ENCODE peak calls at places on chromosomes 4 and X, in eight cellular contexts. J, S, N, C, L, M, W and X are unnamed samples.
A peak's percentile ranks its signal among the peaks of the same experiment; 100 is the strongest.

GRCh38 chr4:183635737-183636136 is 23.2 kb downstream of the RWDD4 start:
- DNase-seq in N (no peak), L (peak; percentile 36), W (no peak), J (no peak), S (no peak), M (no peak), C (no peak), X (no peak)

GRCh38 chr4:45939056-45939455 is 184.8 kb downstream of the GABRG1 start:
- DNase-seq in L (no peak), W (no peak), N (no peak), J (no peak), C (no peak), M (no peak), S (no peak), X (no peak)

GRCh38 chr4:144627663-144628076 is 18.3 kb upstream of the HHIP start:
- DNase-seq in S (no peak), N (peak; percentile 73), J (no peak), M (no peak), W (no peak), L (peak; percentile 62), C (no peak), X (no peak)

GRCh38 chrX:155246748-155247147 is 17.5 kb downstream of the RAB39B start:
- DNase-seq in J (no peak), N (peak; percentile 4), L (no peak), S (no peak), W (no peak), C (no peak), M (no peak), X (no peak)

GRCh38 chr4:27005512-27006246 is 145.0 kb downstream of the STIM2 start:
- DNase-seq in M (no peak), S (no peak), W (no peak), L (peak; percentile 74), J (no peak), N (peak; percentile 78), C (no peak), X (no peak)

GRCh38 chrX:103849558-103849957 is 17.5 kb upstream of the RAB9B start:
- DNase-seq in M (no peak), N (no peak), W (no peak), L (no peak), S (no peak), C (no peak), J (no peak), X (no peak)

GRCh38 chrX:148530464-148531077 is 30.2 kb downstream of the AFF2 start:
- DNase-seq in C (no peak), W (no peak), L (peak; percentile 50), N (peak; percentile 33), J (no peak), S (no peak), M (no peak), X (peak; percentile 4)

GRCh38 chrX:73400136-73400748 is 46.6 kb upstream of the CDX4 start:
- DNase-seq in M (no peak), N (no peak), C (no peak), J (no peak), W (no peak), L (no peak), S (no peak), X (no peak)

GRCh38 chr4:106773106-106773905 is 262.8 kb downstream of the DKK2 start:
- DNase-seq in M (no peak), S (no peak), L (peak; percentile 9), W (no peak), N (no peak), J (no peak), C (no peak), X (no peak)

GRCh38 chrX:133151320-133151719 is 54.4 kb upstream of the USP26 start:
- DNase-seq in W (no peak), S (no peak), C (no peak), M (peak; percentile 26), N (no peak), J (no peak), L (no peak), X (no peak)

GRCh38 chrX:40100141-40100536 is 2.4 kb upstream of the BCOR start:
- DNase-seq in L (peak; percentile 66), M (peak; percentile 34), S (no peak), N (no peak), W (no peak), C (peak; percentile 60), J (no peak), X (peak; percentile 64)

GRCh38 chrX:129726307-129727111 is 12.3 kb upstream of the XPNPEP2 start:
- DNase-seq in N (peak; percentile 69), J (peak; percentile 44), S (peak; percentile 86), C (peak; percentile 65), L (peak; percentile 75), W (peak; percentile 70), M (peak; percentile 62), X (peak; percentile 59)

GRCh38 chrX:147565239-147565638 is 346.5 kb upstream of the FMR1 start:
- DNase-seq in N (no peak), J (no peak), L (no peak), C (no peak), W (no peak), M (no peak), S (no peak), X (no peak)

GRCh38 chrX:153578200-153578835 is 20.6 kb downstream of the CCNQ start:
- DNase-seq in N (no peak), C (no peak), M (no peak), L (no peak), J (no peak), W (peak; percentile 64), S (no peak), X (no peak)

DNA sequence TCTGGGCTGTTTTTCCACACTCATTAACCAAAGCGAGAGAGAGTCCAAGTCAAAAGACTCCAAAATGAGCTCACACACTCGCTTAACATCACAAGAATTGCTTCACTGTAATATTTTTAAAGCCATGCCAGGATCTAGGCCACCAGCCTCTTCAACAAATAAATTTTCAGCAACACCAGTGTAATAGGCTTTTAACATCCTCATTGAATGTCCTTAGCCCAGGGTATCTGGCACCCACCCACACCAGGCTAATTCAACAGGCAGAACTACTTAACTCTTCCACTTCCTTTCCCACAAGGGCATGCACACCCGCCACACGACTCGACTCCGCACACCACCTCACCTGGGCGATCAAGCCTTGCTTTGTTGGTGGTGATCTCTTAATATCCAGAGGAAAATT is 34.2 kb downstream of the FAT1 start:
- DNase-seq in J (no peak), S (no peak), M (no peak), L (no peak), C (no peak), W (no peak), N (no peak), X (peak; percentile 75)
- H3K4me1 ChIP-seq in J (peaks cover 8% of the 10 kb centered on the region), S (peaks cover 3% of the 10 kb centered on the region), M (peaks cover 34% of the 10 kb centered on the region), L (peaks cover 21% of the 10 kb centered on the region), C (peaks cover 68% of the 10 kb centered on the region), W (peaks cover 3% of the 10 kb centered on the region), N (peaks cover 27% of the 10 kb centered on the region), X (peaks cover 48% of the 10 kb centered on the region)

GRCh38 chr4:2482693-2483092 is 13.8 kb downstream of the RNF4 start:
- DNase-seq in S (peak; percentile 51), M (no peak), L (peak; percentile 82), N (peak; percentile 35), J (no peak), C (no peak), W (no peak), X (peak; percentile 69)
- H3K4me1 ChIP-seq in S (peaks cover 5% of the 10 kb centered on the region), M (peaks cover 81% of the 10 kb centered on the region), L (peaks cover 10% of the 10 kb centered on the region), N (peaks cover 3% of the 10 kb centered on the region), J (peaks cover 17% of the 10 kb centered on the region), C (peaks cover 100% of the 10 kb centered on the region), W (peaks cover 2% of the 10 kb centered on the region), X (peaks cover 54% of the 10 kb centered on the region)

DNA sequence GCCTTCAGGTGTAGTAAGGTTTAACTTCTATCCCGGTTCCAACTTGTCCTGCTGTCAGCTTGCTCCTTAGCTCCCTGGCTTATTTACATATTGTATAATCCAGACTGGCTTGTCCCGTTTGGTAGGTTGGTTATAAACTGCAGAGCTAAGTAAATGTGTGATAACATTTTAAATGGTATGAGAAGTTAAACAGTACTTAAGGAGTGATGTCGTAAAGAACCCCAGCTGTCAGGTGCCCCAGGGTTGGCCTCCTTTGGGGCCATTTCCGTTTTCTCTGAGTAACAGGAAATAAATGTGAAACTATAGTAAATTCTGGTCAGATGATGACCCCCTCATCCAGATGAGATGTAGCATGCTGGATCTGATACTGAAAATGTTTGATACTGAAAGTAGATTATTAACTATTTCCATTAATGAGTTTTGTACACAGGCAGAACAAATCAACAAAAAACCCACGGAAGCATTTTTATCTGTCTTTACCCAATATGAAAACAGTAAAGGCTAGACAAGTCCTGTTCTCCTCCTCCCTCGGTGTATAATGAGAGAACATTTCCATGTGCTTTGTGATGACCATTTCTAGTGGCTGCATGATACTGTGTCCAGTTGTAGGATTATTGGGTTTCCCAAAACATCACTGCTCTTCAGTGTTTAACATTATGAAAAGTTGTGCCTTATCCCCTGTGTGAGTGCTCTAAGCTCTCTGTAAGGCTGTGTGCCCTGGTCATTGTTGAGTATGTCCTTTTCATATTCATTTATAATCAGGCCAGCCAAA is 22.4 kb downstream of the GAB1 start:
- DNase-seq in J (no peak), C (peak; percentile 73), S (no peak), W (no peak), N (peak; percentile 93), M (peak; percentile 78), L (peak; percentile 75), X (no peak)
- H3K4me1 ChIP-seq in J (peaks cover 52% of the 10 kb centered on the region), C (peaks cover 97% of the 10 kb centered on the region), S (peaks cover 30% of the 10 kb centered on the region), W (peaks cover 8% of the 10 kb centered on the region), N (peaks cover 20% of the 10 kb centered on the region), M (peaks cover 66% of the 10 kb centered on the region), L (peaks cover 29% of the 10 kb centered on the region), X (peaks cover 4% of the 10 kb centered on the region)

DNA sequence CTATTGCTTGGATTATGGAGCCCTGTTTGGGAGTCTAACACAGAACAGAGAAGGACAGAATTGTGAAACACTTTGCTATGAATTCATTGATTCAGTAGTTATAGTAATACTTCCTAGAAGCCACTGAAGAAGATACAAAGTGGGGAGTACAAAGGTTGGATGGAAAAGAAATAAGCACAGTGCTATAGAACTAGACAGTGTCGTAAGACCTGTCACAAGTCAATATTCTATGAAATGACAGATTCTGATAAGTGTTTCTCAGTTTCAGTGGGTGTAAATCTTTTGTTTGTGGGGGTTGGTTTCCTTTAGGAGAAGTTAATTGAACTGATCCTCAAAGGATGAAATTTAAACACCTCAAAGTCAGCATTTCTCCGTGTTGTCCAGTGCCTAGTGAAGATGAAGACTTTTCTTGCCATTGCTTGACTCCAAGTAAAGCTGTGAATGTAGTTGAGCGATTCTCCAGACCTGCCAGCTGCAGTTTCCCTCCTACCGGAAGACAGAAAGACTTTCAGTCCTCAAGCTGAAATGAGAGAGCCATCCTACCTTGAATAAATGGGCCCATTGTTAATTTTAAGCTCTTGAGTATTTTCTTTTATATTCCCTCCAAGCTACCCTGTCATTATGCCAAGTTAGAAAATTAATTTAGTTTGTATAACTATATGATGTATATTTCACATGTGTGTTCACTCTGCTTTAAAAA is 7.9 kb downstream of the PDLIM5 start:
- DNase-seq in M (no peak), W (no peak), C (no peak), N (no peak), L (no peak), J (no peak), S (no peak), X (no peak)
- H3K4me1 ChIP-seq in M (peaks cover 27% of the 10 kb centered on the region), W (peaks cover 4% of the 10 kb centered on the region), C (peaks cover 97% of the 10 kb centered on the region), N (peaks cover 4% of the 10 kb centered on the region), L (peaks cover 79% of the 10 kb centered on the region), J (peaks cover 35% of the 10 kb centered on the region), S (peaks cover 8% of the 10 kb centered on the region), X (peaks cover 33% of the 10 kb centered on the region)